ENCODE peak calls at places on chromosomes 7 and 10, in six cellular contexts. F is H1, W is K562, D is HCT116, S is NT2/D1, C is GM12878. G is an unnamed sample.

GRCh38 chr7:68904635-68905034 is 693.6 kb upstream of the AUTS2 start:
- DNase-seq in F (no peak), W (no peak), D (no peak), S (no peak), C (no peak), G (no peak)

GRCh38 chr7:22541789-22542188 is 41.8 kb upstream of the STEAP1B start:
- DNase-seq in F (no peak), W (no peak), D (no peak), S (no peak), C (no peak), G (no peak)

GRCh38 chr10:133438711-133439273 is 14.4 kb upstream of the SPRN start:
- DNase-seq in F (no peak), W (peak; percentile 62), D (peak; percentile 0), S (no peak), C (peak; percentile 16), G (peak; percentile 17)

GRCh38 chr10:125007436-125007835 is 65.5 kb downstream of the ZRANB1 start:
- DNase-seq in F (no peak), W (no peak), D (no peak), S (no peak), C (no peak), G (no peak)

GRCh38 chr10:16843252-16843870 is 26.1 kb upstream of the RSU1 start:
- DNase-seq in F (no peak), W (no peak), D (peak; percentile 58), S (peak; percentile 27), C (peak; percentile 12), G (peak; percentile 64)

GRCh38 chr7:98107313-98107691 is 640 bp downstream of the LMTK2 start:
- DNase-seq in F (no peak), W (peak; percentile 60), D (no peak), S (no peak), C (no peak), G (no peak)

GRCh38 chr7:129144095-129144833 is at the start of gene TSPAN33:
- DNase-seq in F (peak; percentile 88), W (peak; percentile 93), D (peak; percentile 42), S (peak; percentile 68), C (no peak), G (peak; percentile 66)

GRCh38 chr7:18700147-18700546 is 204.6 kb downstream of the HDAC9 start:
- DNase-seq in F (peak; percentile 55), W (no peak), D (peak; percentile 4), S (peak; percentile 57), C (no peak), G (no peak)

GRCh38 chr10:60105195-60105812 is 198.9 kb upstream of the CCDC6 start:
- DNase-seq in F (no peak), W (no peak), D (no peak), S (no peak), C (no peak), G (no peak)

GRCh38 chr10:52121688-52122087 is 192.4 kb upstream of the DKK1 start:
- DNase-seq in F (no peak), W (no peak), D (no peak), S (no peak), C (no peak), G (no peak)

GRCh38 chr10:21427804-21428481 is 97.5 kb downstream of the SKIDA1 start:
- DNase-seq in F (no peak), W (no peak), D (peak; percentile 23), S (no peak), C (no peak), G (peak; percentile 24)

GRCh38 chr7:26198781-26199169 is 1.8 kb downstream of the HNRNPA2B1 start:
- DNase-seq in F (no peak), W (no peak), D (no peak), S (no peak), C (no peak), G (no peak)

GRCh38 chr7:26197153-26198115 is 3.1 kb downstream of the HNRNPA2B1 start:
- DNase-seq in F (no peak), W (no peak), D (no peak), S (no peak), C (no peak), G (no peak)

GRCh38 chr7:26199301-26200112 is 1.0 kb downstream of the HNRNPA2B1 start:
- DNase-seq in F (no peak), W (peak; percentile 33), D (no peak), S (no peak), C (no peak), G (no peak)

GRCh38 chr7:26200113-26200443 is 468 bp downstream of the HNRNPA2B1 start:
- DNase-seq in F (peak; percentile 84), W (peak; percentile 47), D (no peak), S (no peak), C (no peak), G (no peak)

DNA sequence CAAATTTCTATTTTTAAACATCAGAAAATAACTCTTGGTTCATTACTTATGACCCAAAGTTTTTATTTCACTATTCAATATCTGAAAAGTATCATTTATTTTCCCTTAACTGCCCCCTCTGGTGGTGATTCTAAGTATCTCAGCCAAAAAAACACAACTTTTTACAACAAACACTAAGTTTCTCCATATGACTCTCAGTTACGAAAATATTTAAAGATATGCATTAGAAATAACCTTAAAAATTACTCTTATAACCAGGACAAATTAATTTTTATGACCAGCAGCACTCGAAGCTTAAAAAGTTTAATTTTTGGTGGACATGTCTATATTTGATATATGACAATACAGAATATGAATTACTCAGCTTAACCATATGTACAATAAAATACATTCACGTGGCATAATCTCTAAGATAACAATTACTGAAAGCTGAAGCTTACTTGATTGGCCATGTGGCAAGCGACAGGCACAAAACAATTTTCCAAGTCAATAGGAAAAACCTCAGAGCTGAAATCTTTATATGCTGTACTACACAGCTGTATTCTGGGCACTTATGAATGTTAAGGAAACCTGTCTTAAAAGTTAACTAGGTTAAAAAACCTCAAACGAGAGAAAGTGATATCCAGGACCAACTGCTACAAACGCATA is 2.3 kb downstream of the HNRNPA2B1 start:
- DNase-seq in F (no peak), W (no peak), D (no peak), S (no peak), C (no peak), G (no peak)
- TF ChIP-seq ZNF274 in F (no peak), W (no peak), D (no peak), S (no peak), C (no peak), G (no peak)

DNA sequence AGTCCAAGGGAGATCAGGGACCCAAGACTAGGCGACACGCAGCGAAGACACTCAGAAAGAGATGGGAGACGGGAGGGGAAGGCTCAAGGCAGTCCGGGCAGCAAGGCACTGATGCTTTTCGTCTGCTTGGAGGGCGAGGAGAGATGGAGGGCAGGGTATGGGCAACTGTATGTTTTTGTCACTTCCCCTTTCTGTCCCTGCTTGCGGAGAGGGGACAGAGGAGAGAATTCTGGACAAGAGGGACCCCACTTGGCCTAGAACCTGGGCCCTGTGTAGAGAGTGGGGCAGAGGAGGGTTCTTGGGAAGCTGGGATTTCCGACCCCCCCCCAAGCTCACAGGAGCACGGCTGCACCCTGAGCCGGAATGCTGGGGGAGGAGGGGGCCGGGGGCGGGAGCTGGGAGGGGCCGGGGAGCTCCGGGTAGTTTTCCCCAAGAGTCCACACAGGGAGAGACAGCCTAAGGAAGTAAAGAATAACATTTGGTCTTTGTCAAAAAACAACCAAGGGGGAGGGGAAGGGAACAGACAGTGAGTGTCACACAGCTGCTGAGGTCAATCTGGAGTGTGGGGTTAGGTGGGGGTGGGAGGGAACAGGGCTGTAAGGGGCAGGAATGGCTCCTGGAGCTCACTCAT is 1.8 kb downstream of the LRCH4 start:
- DNase-seq in F (no peak), W (peak; percentile 50), D (no peak), S (no peak), C (no peak), G (no peak)
- TF ChIP-seq ZNF274 in F (no peak), W (no peak), D (no peak), S (no peak), C (no peak), G (no peak)

DNA sequence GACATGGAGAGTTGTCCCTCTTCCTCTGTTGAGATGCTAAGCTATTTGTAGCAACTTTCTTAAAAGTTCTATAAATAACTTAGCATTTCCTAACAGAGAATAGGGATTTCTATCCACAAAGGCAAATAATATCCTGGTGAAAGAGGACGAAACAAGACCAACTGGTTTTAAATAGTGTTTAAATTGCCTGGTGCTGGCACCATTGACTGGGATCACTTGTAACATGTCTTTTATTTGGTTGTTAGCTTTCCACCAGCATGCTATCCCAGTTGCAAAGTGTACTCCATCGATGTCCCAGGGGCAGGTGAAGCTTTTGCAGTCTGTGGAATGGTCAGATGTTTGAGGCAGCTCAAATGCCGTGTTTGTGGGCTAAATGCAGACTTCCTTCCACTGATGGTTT is 3.7 kb downstream of the SUFU start:
- DNase-seq in F (no peak), W (no peak), D (no peak), S (no peak), C (no peak), G (no peak)
- TF ChIP-seq ZNF274 in F (no peak), W (no peak), D (no peak), S (no peak), C (no peak), G (no peak)

DNA sequence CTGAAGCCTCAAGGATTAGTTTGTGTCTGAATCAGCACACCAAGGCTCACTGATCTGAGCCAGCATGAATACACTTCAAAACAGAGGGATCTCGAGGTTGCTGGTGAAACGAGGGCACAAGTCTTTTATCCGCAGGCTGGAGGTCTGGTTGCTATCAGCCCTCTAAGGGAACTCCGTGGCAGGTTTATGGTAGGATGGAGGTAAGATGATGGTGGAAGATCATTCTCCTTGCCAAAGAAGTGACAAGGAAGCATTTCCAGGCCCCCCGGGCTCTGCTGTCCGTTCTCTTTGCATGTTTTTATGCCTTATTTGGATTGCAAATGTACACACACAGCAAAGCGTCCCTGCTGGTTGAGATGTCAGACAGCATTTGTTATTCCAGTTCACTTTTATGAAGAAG is 268.3 kb downstream of the ARHGAP12 start:
- DNase-seq in F (no peak), W (no peak), D (no peak), S (no peak), C (no peak), G (no peak)
- TF ChIP-seq ZNF274 in F (no peak), W (no peak), D (no peak), S (no peak), C (no peak), G (no peak)

GRCh38 chr7:45975367-45975766 is 54.3 kb upstream of the IGFBP3 start:
- DNase-seq in F (no peak), W (no peak), D (no peak), S (no peak), C (no peak), G (no peak)
- TF ChIP-seq ZNF274 in F (no peak), W (no peak), D (no peak), S (no peak), C (no peak), G (no peak)

GRCh38 chr10:120735773-120736371 is 115.3 kb upstream of the WDR11 start:
- DNase-seq in F (no peak), W (peak; percentile 12), D (peak; percentile 26), S (no peak), C (peak; percentile 7), G (peak; percentile 5)
- TF ChIP-seq ZNF274 in F (no peak), W (no peak), D (no peak), S (no peak), C (no peak), G (no peak)

GRCh38 chr10:50739618-50740350 is at the start of gene ASAH2B:
- DNase-seq in F (peak; percentile 87), W (peak; percentile 67), D (peak; percentile 75), S (peak; percentile 56), C (peak; percentile 16), G (peak; percentile 78)

GRCh38 chr10:50740351-50740688 is 584 bp downstream of the ASAH2B start:
- DNase-seq in F (no peak), W (no peak), D (no peak), S (no peak), C (peak; percentile 2), G (peak; percentile 15)
- TF ChIP-seq ZNF274 in F (no peak), W (no peak), D (no peak), S (no peak), C (no peak), G (no peak)

G was measured in HepG2.